ENCODE peak calls at places on chromosomes 16 and 17, in eight cellular contexts. G is HS-27A; B is spleen; Y is A549; E is CD4-positive, alpha-beta T cell; W is AG10803; K is activated CD4-positive, alpha-beta T cell treated with anti-CD3 and anti-CD28 coated beads, Interleukin-2, amount 10 ng/mL, durations not matched to agents 7 days and 5 days; Z is activated naive CD8-positive, alpha-beta T cell treated with anti-CD3 and anti-CD28 coated beads for 36 hours. M is an unnamed sample.

GRCh38 chr17:57866723-57867122 is 16.9 kb upstream of the MRPS23 start:
- DNase-seq in G (no peak), B (no peak), Y (no peak), E (no peak), W (no peak), K (no peak), Z (no peak), M (no peak)

GRCh38 chr17:37742762-37743611 is 1.9 kb downstream of the HNF1B start:
- DNase-seq in G (no peak), B (no peak), Y (peak), E (no peak), W (no peak), K (no peak), Z (peak), M (no peak)

GRCh38 chr16:25093208-25094061 is 18.1 kb upstream of the LCMT1 start:
- DNase-seq in G (no peak), B (no peak), Y (no peak), E (no peak), W (no peak), K (no peak), Z (no peak), M (no peak)

GRCh38 chr17:30503558-30503957 is 26.4 kb downstream of the GOSR1 start:
- DNase-seq in G (no peak), B (no peak), Y (no peak), E (no peak), W (no peak), K (no peak), Z (no peak), M (no peak)

GRCh38 chr16:13234999-13235398 is 333.6 kb downstream of the SHISA9 start:
- DNase-seq in G (no peak), B (no peak), Y (no peak), E (no peak), W (no peak), K (no peak), Z (no peak), M (no peak)

GRCh38 chr17:48575673-48576478 is 2.3 kb downstream of the HOXB4 start:
- DNase-seq in G (no peak), B (no peak), Y (no peak), E (no peak), W (peak), K (no peak), Z (no peak), M (no peak)

GRCh38 chr17:48544356-48545021 is 420 bp downstream of the HOXB2 start:
- DNase-seq in G (no peak), B (no peak), Y (no peak), E (peak), W (peak), K (peak), Z (peak), M (no peak)

GRCh38 chr17:51640108-51640622 is 379.8 kb downstream of the UTP18 start:
- DNase-seq in G (no peak), B (no peak), Y (peak), E (no peak), W (no peak), K (peak), Z (peak), M (no peak)

GRCh38 chr17:29593546-29594440 is 861 bp downstream of the ANKRD13B start:
- DNase-seq in G (no peak), B (peak), Y (peak), E (no peak), W (no peak), K (peak), Z (peak), M (no peak)

GRCh38 chr16:68885321-68885720 is 42.0 kb downstream of the TANGO6 start:
- DNase-seq in G (no peak), B (no peak), Y (no peak), E (no peak), W (no peak), K (no peak), Z (no peak), M (no peak)

GRCh38 chr16:88566158-88566557 is 4.0 kb upstream of the ZC3H18 start:
- DNase-seq in G (no peak), B (no peak), Y (no peak), E (no peak), W (peak), K (no peak), Z (peak), M (no peak)

GRCh38 chr16:27248036-27248435 is 20.5 kb downstream of the NSMCE1 start:
- DNase-seq in G (no peak), B (no peak), Y (no peak), E (no peak), W (no peak), K (no peak), Z (no peak), M (no peak)

GRCh38 chr17:81445642-81446500 is 50.6 kb downstream of the BAHCC1 start:
- DNase-seq in G (no peak), B (no peak), Y (no peak), E (no peak), W (no peak), K (no peak), Z (no peak), M (no peak)

GRCh38 chr17:82890339-82890730 is 50.5 kb upstream of the ZNF750 start:
- DNase-seq in G (no peak), B (no peak), Y (no peak), E (no peak), W (no peak), K (no peak), Z (no peak), M (no peak)

GRCh38 chr17:57676543-57676942 is 68.6 kb downstream of the CCDC182 start:
- DNase-seq in G (no peak), B (peak), Y (no peak), E (no peak), W (no peak), K (peak), Z (no peak), M (no peak)

GRCh38 chr17:51228177-51228576 is 31.7 kb downstream of the MBTD1 start:
- DNase-seq in G (no peak), B (no peak), Y (no peak), E (no peak), W (peak), K (no peak), Z (no peak), M (no peak)

GRCh38 chr17:2394775-2395191 is 6.1 kb downstream of the MNT start:
- DNase-seq in G (no peak), B (peak), Y (no peak), E (no peak), W (no peak), K (no peak), Z (no peak), M (no peak)

GRCh38 chr16:56912746-56913703 is 18.9 kb upstream of the HERPUD1 start:
- DNase-seq in G (no peak), B (no peak), Y (no peak), E (no peak), W (peak), K (no peak), Z (no peak), M (no peak)

GRCh38 chr17:35640977-35641526 is 53.9 kb downstream of the AP2B1 start:
- DNase-seq in G (no peak), B (no peak), Y (no peak), E (no peak), W (no peak), K (no peak), Z (no peak), M (no peak)

GRCh38 chr16:58409316-58409973 is 17.2 kb downstream of the GINS3 start:
- DNase-seq in G (no peak), B (no peak), Y (peak), E (no peak), W (peak), K (no peak), Z (no peak), M (no peak)

GRCh38 chr17:63445571-63446217 is 412 bp downstream of the CYB561 start:
- DNase-seq in G (no peak), B (no peak), Y (peak), E (peak), W (no peak), K (peak), Z (peak), M (no peak)

GRCh38 chr17:82345151-82345976 is 11.8 kb upstream of the SECTM1 start:
- DNase-seq in G (no peak), B (no peak), Y (no peak), E (no peak), W (no peak), K (no peak), Z (no peak), M (no peak)

GRCh38 chr17:4072487-4073157 is 70.2 kb downstream of the ZZEF1 start:
- DNase-seq in G (no peak), B (no peak), Y (no peak), E (no peak), W (peak), K (no peak), Z (no peak), M (no peak)

GRCh38 chr17:35612924-35613521 is 25.9 kb downstream of the AP2B1 start:
- DNase-seq in G (no peak), B (no peak), Y (peak), E (peak), W (peak), K (peak), Z (no peak), M (no peak)

GRCh38 chr16:88456356-88457292 is 3.5 kb downstream of the ZFPM1 start:
- DNase-seq in G (no peak), B (no peak), Y (no peak), E (no peak), W (no peak), K (no peak), Z (peak), M (no peak)

GRCh38 chr16:703406-703805 is 2.2 kb downstream of the FBXL16 start:
- DNase-seq in G (no peak), B (no peak), Y (no peak), E (no peak), W (no peak), K (no peak), Z (no peak), M (no peak)

GRCh38 chr17:79224476-79224875 is 149.9 kb downstream of the ENGASE start:
- DNase-seq in G (no peak), B (no peak), Y (no peak), E (no peak), W (no peak), K (no peak), Z (no peak), M (no peak)

GRCh38 chr16:27217256-27217655 is 13.9 kb downstream of the KDM8 start:
- DNase-seq in G (no peak), B (no peak), Y (no peak), E (no peak), W (peak), K (no peak), Z (no peak), M (no peak)

GRCh38 chr17:43530303-43531081 is 15.6 kb downstream of the ETV4 start:
- DNase-seq in G (no peak), B (peak), Y (no peak), E (no peak), W (peak), K (no peak), Z (no peak), M (no peak)

GRCh38 chr16:70253291-70254094 is 1.8 kb upstream of the EXOSC6 start:
- DNase-seq in G (peak), B (no peak), Y (peak), E (no peak), W (peak), K (peak), Z (peak), M (no peak)

GRCh38 chr17:82105417-82105881 is 7.4 kb upstream of the FASN start:
- DNase-seq in G (no peak), B (peak), Y (no peak), E (no peak), W (no peak), K (no peak), Z (no peak), M (no peak)

GRCh38 chr17:1144139-1144538 is 35.6 kb downstream of the ABR start:
- DNase-seq in G (no peak), B (no peak), Y (no peak), E (no peak), W (no peak), K (no peak), Z (no peak), M (no peak)

GRCh38 chr17:10119203-10120112 is 78.9 kb downstream of the GAS7 start:
- DNase-seq in G (no peak), B (peak), Y (no peak), E (no peak), W (peak), K (peak), Z (no peak), M (peak)

GRCh38 chr17:72613411-72614292 is 478.8 kb downstream of the SLC39A11 start:
- DNase-seq in G (no peak), B (no peak), Y (peak), E (no peak), W (peak), K (no peak), Z (no peak), M (no peak)

GRCh38 chr17:28467456-28468025 is 5.9 kb upstream of the SLC13A2 start:
- DNase-seq in G (no peak), B (no peak), Y (no peak), E (no peak), W (peak), K (no peak), Z (no peak), M (no peak)

GRCh38 chr17:62696256-62696655 is 68.8 kb downstream of the MRC2 start:
- DNase-seq in G (no peak), B (no peak), Y (no peak), E (no peak), W (peak), K (no peak), Z (no peak), M (no peak)

M was measured in GM12878.